ENCODE peak calls at places on chromosomes 6 and 20, in eight cellular contexts. T is suprapubic skin, I is lower leg skin, N is heart left ventricle, P is stomach, A is breast epithelium, E is Peyer's patch, G is IMR-90. V is an unnamed sample.
A peak's percentile ranks its signal among the peaks of the same experiment; 100 is the strongest.

GRCh38 chr20:36040571-36040970 is 72.2 kb downstream of the CNBD2 start:
- DNase-seq in T (no peak), I (no peak), N (no peak), P (no peak), A (no peak), E (no peak), G (no peak), V (no peak)

GRCh38 chr6:53347921-53348435 is 772 bp downstream of the ELOVL5 start:
- DNase-seq in T (peak; percentile 84), I (no peak), N (peak; percentile 86), P (peak; percentile 36), A (peak; percentile 56), E (peak; percentile 77), G (peak; percentile 52), V (peak; percentile 68)

GRCh38 chr6:113291751-113292445 is 565.2 kb upstream of the MARCKS start:
- DNase-seq in T (no peak), I (no peak), N (peak; percentile 32), P (no peak), A (no peak), E (no peak), G (peak; percentile 51), V (no peak)

GRCh38 chr6:158663465-158664167 is 13.8 kb downstream of the SYTL3 start:
- DNase-seq in T (no peak), I (no peak), N (no peak), P (peak; percentile 55), A (peak; percentile 57), E (no peak), G (no peak), V (no peak)

GRCh38 chr6:81890846-81891245 is 138.4 kb upstream of the TENT5A start:
- DNase-seq in T (no peak), I (no peak), N (no peak), P (no peak), A (no peak), E (no peak), G (peak; percentile 53), V (peak; percentile 19)

GRCh38 chr6:151524059-151524458 is 30.2 kb downstream of the CCDC170 start:
- DNase-seq in T (no peak), I (no peak), N (no peak), P (no peak), A (no peak), E (no peak), G (no peak), V (no peak)

GRCh38 chr6:64777941-64778785 is 928.9 kb downstream of the EYS start:
- DNase-seq in T (no peak), I (no peak), N (no peak), P (no peak), A (no peak), E (no peak), G (peak; percentile 10), V (no peak)

GRCh38 chr6:133396225-133396624 is 155.1 kb downstream of the EYA4 start:
- DNase-seq in T (no peak), I (no peak), N (no peak), P (no peak), A (no peak), E (no peak), G (no peak), V (no peak)

GRCh38 chr6:2771021-2771558 is 5.9 kb downstream of the WRNIP1 start:
- DNase-seq in T (no peak), I (no peak), N (no peak), P (no peak), A (no peak), E (no peak), G (no peak), V (no peak)

GRCh38 chr20:37931153-37931922 is 28.4 kb downstream of the VSTM2L start:
- DNase-seq in T (no peak), I (no peak), N (no peak), P (no peak), A (no peak), E (no peak), G (no peak), V (no peak)

GRCh38 chr20:9407805-9408421 is 106.5 kb upstream of the LAMP5 start:
- DNase-seq in T (no peak), I (peak; percentile 62), N (no peak), P (peak; percentile 69), A (peak; percentile 55), E (peak; percentile 84), G (peak; percentile 78), V (peak; percentile 22)

DNA sequence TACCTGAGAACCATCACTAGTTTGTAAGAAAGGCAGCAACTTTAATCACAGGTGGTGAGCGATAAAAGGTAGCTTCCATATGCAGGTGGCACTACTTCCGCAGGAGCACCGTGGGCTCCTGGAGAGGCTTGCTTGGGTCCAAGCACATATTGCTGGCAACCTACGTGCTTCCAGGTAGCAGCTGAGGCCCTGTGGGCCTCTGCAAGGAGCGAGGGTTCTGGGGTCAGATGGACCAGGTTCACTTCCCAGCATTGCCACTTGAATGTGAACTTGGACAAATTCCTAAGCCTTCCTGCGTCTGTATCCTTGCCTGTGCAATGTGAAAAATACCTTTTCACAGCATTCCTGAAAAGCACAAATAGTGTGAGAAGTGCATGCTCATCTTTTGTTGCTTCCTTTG is 31.0 kb downstream of the TXNDC5 start:
- DNase-seq in T (no peak), I (no peak), N (no peak), P (no peak), A (no peak), E (no peak), G (no peak), V (no peak)
- TF ChIP-seq POLR2A in T (no peak), I (no peak), N (no peak), P (no peak), A (no peak), E (no peak), G (no peak), V (no peak)

GRCh38 chr6:36997811-36998722 is 7.4 kb upstream of the FGD2 start:
- DNase-seq in T (no peak), I (no peak), N (no peak), P (peak; percentile 86), A (peak; percentile 67), E (no peak), G (no peak), V (no peak)

GRCh38 chr6:36999467-37000125 is 5.9 kb upstream of the FGD2 start:
- DNase-seq in T (no peak), I (no peak), N (no peak), P (no peak), A (no peak), E (no peak), G (no peak), V (no peak)

GRCh38 chr6:37004044-37004984 is 1.1 kb upstream of the FGD2 start:
- DNase-seq in T (no peak), I (no peak), N (no peak), P (no peak), A (no peak), E (peak; percentile 73), G (no peak), V (no peak)

DNA sequence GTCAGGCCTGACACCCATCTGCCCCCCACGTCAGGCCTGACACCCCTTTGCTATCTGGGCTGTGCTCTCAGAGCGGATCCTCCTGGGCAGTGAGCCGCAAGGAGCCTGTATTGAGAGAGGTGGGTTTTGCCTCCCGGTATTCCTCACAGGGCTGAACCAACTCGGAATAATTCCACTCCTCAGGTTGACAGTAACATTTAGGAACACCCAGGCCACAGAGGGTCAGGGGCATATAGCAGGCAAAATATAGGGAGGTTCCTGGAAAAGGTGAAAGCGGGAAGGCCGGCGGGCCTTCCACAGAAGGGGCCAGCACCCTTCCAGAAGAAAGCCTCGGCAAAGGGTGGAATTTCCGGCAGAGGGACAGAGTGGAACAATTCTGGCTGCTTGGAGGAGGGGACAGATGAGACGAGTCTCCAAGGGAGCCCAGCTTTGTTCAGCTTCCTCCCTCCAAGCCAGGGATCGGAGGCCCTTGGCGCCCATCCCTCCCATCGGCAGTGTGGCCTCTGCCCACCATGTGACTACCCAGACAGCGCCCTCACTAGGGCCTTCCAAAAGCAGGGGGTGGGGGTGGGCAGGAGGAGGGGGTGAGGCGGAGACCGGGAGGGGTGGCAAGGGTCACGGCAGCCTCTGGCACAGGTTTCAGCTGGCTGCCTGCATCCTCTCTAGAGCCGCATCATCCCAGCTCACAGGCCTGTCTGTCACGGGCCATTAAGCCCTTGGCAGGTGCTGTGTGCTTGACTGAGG is 6.6 kb upstream of the FGD2 start:
- DNase-seq in T (no peak), I (no peak), N (no peak), P (no peak), A (no peak), E (no peak), G (no peak), V (no peak)
- TF ChIP-seq POLR2A in T (no peak), I (no peak), N (peak; percentile 49), P (no peak), A (no peak), E (no peak), G (no peak), V (no peak)

GRCh38 chr6:16471222-16471784 is 232.9 kb downstream of the GMPR start:
- DNase-seq in T (no peak), I (no peak), N (no peak), P (no peak), A (no peak), E (no peak), G (peak; percentile 49), V (no peak)
- TF ChIP-seq POLR2A in T (no peak), I (no peak), N (no peak), P (no peak), A (no peak), E (no peak), G (no peak), V (no peak)

GRCh38 chr6:169417101-169417500 is 163.5 kb upstream of the THBS2 start:
- DNase-seq in T (no peak), I (no peak), N (no peak), P (no peak), A (no peak), E (no peak), G (no peak), V (no peak)
- TF ChIP-seq POLR2A in T (no peak), I (no peak), N (no peak), P (no peak), A (no peak), E (no peak), G (no peak), V (no peak)

DNA sequence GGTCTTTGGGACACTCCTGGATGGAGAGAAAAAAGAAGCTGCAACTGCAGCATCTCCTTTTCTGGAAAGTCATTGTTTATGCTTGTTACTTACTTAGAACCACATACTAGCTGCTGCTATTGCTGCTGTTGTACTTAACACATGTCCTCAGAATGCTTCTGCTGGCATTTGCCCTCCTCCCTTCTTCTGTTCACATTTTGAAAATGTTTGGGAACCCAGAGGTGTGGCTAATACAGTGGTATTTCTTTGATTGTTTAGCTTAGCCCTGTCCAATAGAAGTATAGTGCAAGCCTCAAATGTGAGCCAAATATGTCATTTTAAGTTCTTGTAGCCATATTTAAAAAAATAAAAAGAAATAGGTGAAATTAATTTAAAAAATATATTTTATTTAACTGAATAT is 8.4 kb downstream of the DTD1 start:
- DNase-seq in T (no peak), I (no peak), N (no peak), P (no peak), A (no peak), E (no peak), G (no peak), V (no peak)
- TF ChIP-seq POLR2A in T (no peak), I (no peak), N (no peak), P (no peak), A (no peak), E (no peak), G (no peak), V (no peak)

V was measured in H54.